ENCODE peak calls at places on chromosomes 6 and 20, in four cellular contexts. C is endothelial cell, W is B cell, I is psoas muscle. E is an unnamed sample.

GRCh38 chr6:122995930-122996796 is at the start of gene CLVS2:
- DNase-seq in C (peak; percentile 61), I (peak; percentile 12), W (no peak), E (no peak)

GRCh38 chr6:74742793-74743508 is 462.9 kb downstream of the COL12A1 start:
- DNase-seq in I (no peak), C (no peak), W (no peak), E (no peak)

GRCh38 chr6:135939216-135939610 is 87.7 kb downstream of the PDE7B start:
- DNase-seq in I (no peak), C (no peak), W (no peak), E (no peak)

GRCh38 chr20:63446174-63447024 is 26.1 kb downstream of the KCNQ2 start:
- DNase-seq in C (no peak), I (no peak), W (no peak), E (no peak)

GRCh38 chr6:44704240-44705150 is 317.0 kb downstream of the CDC5L start:
- DNase-seq in W (no peak), C (no peak), I (no peak), E (no peak)

GRCh38 chr6:5379647-5380242 is 118.4 kb downstream of the FARS2 start:
- DNase-seq in C (peak; percentile 69), W (peak; percentile 10), I (no peak), E (no peak)

GRCh38 chr6:161272600-161273355 is 1.1 kb downstream of the AGPAT4 start:
- DNase-seq in W (no peak), C (peak; percentile 58), I (no peak), E (no peak)

GRCh38 chr6:35048031-35048613 is 93.0 kb downstream of the TCP11 start:
- DNase-seq in I (no peak), C (no peak), W (no peak), E (peak; percentile 79)

GRCh38 chr6:108737594-108738546 is 110.4 kb upstream of the ARMC2 start:
- DNase-seq in I (peak; percentile 69), C (no peak), W (no peak), E (peak; percentile 55)

GRCh38 chr6:33319939-33320314 is 2.4 kb upstream of the ZBTB22 start:
- DNase-seq in W (no peak), C (no peak), I (no peak), E (no peak)

GRCh38 chr6:163438940-163439335 is 24.4 kb downstream of the QKI start:
- DNase-seq in I (peak; percentile 46), C (no peak), W (no peak), E (no peak)

GRCh38 chr6:144149894-144150672 is at the start of gene STX11:
- DNase-seq in I (peak; percentile 76), W (peak; percentile 74), C (peak; percentile 39), E (peak; percentile 90)

GRCh38 chr6:7674291-7674690 is 51.6 kb upstream of the BMP6 start:
- DNase-seq in I (no peak), W (no peak), C (no peak), E (no peak)

GRCh38 chr20:17636523-17637412 is 45.3 kb downstream of the RRBP1 start:
- DNase-seq in I (no peak), C (no peak), W (no peak), E (no peak)

GRCh38 chr6:111722220-111722731 is 116.6 kb upstream of the TRAF3IP2 start:
- DNase-seq in C (no peak), W (no peak), I (no peak), E (no peak)
- TF ChIP-seq CTCF in C (no peak), W (no peak), I (no peak), E (no peak)

GRCh38 chr6:167045828-167046580 is 46.8 kb downstream of the CEP43 start:
- DNase-seq in W (no peak), C (no peak), I (no peak), E (no peak)
- TF ChIP-seq CTCF in W (peak; percentile 23), C (peak; percentile 35), I (no peak), E (peak; percentile 33)

DNA sequence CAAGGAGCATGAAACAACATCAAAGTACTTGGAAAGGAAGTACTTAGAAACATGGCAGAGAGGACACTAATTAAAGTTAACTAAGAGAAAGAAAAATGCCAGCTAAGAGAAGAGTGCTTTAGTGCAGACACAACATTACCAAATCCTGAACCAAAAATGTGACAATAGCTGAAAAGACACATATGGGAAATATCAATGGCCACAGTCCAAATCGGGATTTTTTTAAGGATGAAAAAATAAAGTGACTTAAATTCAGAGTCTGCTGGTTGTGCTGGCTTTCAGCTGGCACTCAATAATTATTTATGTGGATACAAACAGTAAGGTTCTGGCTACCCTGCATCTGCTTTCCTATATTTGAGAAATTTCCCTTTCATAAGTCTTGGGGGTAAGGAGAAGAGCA is 12.6 kb upstream of the DST start:
- DNase-seq in C (no peak), I (no peak), W (no peak), E (no peak)
- TF ChIP-seq CTCF in C (no peak), I (no peak), W (no peak), E (no peak)

GRCh38 chr6:50025258-50025657 is 3.5 kb upstream of the DEFB110 start:
- DNase-seq in C (no peak), W (no peak), I (no peak), E (no peak)
- TF ChIP-seq CTCF in C (no peak), W (no peak), I (no peak), E (no peak)

DNA sequence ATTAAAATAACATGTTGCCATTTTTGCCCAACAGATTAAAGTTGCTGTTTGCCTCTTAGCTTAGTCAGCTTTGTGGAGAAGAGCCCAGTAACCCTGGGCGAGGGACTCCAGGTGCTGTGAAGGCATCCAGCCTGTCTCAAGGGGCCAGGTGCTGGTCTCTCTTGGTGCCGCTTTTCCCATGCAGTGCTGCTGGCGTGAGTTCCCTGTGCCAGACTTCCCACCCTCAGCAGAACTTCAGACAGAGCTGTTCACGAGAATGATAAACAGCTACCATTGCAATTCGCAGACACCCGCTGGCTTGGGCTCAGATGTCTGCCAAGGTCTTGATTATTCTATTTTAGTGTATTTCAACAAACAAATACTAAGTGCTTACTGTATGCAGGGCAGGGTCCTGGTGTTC is 57.6 kb downstream of the RNF217 start:
- DNase-seq in I (no peak), W (no peak), C (no peak), E (no peak)
- TF ChIP-seq CTCF in I (no peak), W (no peak), C (no peak), E (no peak)

GRCh38 chr6:18684343-18684742 is 297.2 kb downstream of the RNF144B start:
- DNase-seq in I (no peak), W (no peak), C (no peak), E (no peak)

GRCh38 chr6:18681828-18682503 is 294.8 kb downstream of the RNF144B start:
- DNase-seq in C (no peak), W (no peak), I (no peak), E (no peak)

GRCh38 chr6:18680842-18681241 is 293.7 kb downstream of the RNF144B start:
- DNase-seq in I (no peak), W (no peak), C (no peak), E (no peak)
- TF ChIP-seq CTCF in I (no peak), W (no peak), C (no peak), E (no peak)

GRCh38 chr6:166772518-166772917 is 145.5 kb upstream of the RPS6KA2 start:
- DNase-seq in I (no peak), C (peak; percentile 3), W (no peak), E (no peak)
- TF ChIP-seq CTCF in I (no peak), C (no peak), W (no peak), E (no peak)

GRCh38 chr6:94733066-94733465 is 844.3 kb upstream of the MANEA start:
- DNase-seq in C (no peak), W (no peak), I (no peak), E (no peak)
- TF ChIP-seq CTCF in C (no peak), W (no peak), I (no peak), E (no peak)

GRCh38 chr20:23061713-23062561 is 12.5 kb upstream of the THBD start:
- DNase-seq in I (peak; percentile 44), W (no peak), C (no peak), E (peak; percentile 74)
- TF ChIP-seq CTCF in I (peak; percentile 47), W (no peak), C (no peak), E (peak; percentile 59)

E was measured in CD14-positive monocyte.